ENCODE peak calls at places on chromosomes 11 and 22, in six cellular contexts. G is AML-193, D is MV-4-11, K is NCI-H1048, E is brain pericyte, R is putamen. W is an unnamed sample.
A peak's percentile ranks its signal among the peaks of the same experiment; 100 is the strongest.

GRCh38 chr22:33099593-33099992 is 41.4 kb upstream of the SYN3 start:
- DNase-seq in G (no peak), R (no peak), D (no peak), K (no peak), E (no peak), W (no peak)

GRCh38 chr11:44380009-44380313 is 70.0 kb upstream of the ALX4 start:
- DNase-seq in K (no peak), D (no peak), R (no peak), G (no peak), E (no peak), W (no peak)

GRCh38 chr11:103326070-103326794 is 217.0 kb downstream of the DYNC2H1 start:
- DNase-seq in D (peak; percentile 79), K (no peak), R (peak; percentile 42), E (peak; percentile 58), G (peak; percentile 80), W (no peak)

GRCh38 chr11:116471608-116472007 is 301.2 kb downstream of the BUD13 start:
- DNase-seq in E (no peak), R (no peak), K (no peak), D (no peak), G (no peak), W (no peak)

GRCh38 chr11:72222106-72222891 is 2.3 kb upstream of the INPPL1 start:
- DNase-seq in D (peak; percentile 37), K (no peak), E (no peak), R (no peak), G (no peak), W (peak; percentile 39)

GRCh38 chr22:49735411-49736311 is 92.0 kb downstream of the BRD1 start:
- DNase-seq in R (no peak), D (no peak), G (no peak), K (peak; percentile 27), E (no peak), W (no peak)

GRCh38 chr11:117908261-117908895 is 20.8 kb downstream of the TMPRSS13 start:
- DNase-seq in G (no peak), D (peak; percentile 8), R (no peak), E (no peak), K (no peak), W (no peak)

GRCh38 chr22:38271927-38272372 is 860 bp downstream of the TMEM184B start:
- DNase-seq in E (no peak), R (no peak), G (no peak), K (no peak), D (no peak), W (peak; percentile 67)

GRCh38 chr11:116499396-116500001 is 273.3 kb downstream of the BUD13 start:
- DNase-seq in R (no peak), K (peak; percentile 34), D (peak; percentile 59), E (no peak), G (peak; percentile 36), W (peak; percentile 76)

GRCh38 chr22:42990131-42990838 is 24.7 kb downstream of the PACSIN2 start:
- DNase-seq in K (no peak), G (no peak), R (no peak), D (peak; percentile 64), E (no peak), W (no peak)

GRCh38 chr11:112470355-112470754 is 209.7 kb upstream of the PLET1 start:
- DNase-seq in K (no peak), D (no peak), G (no peak), R (no peak), E (no peak), W (no peak)

GRCh38 chr11:6613496-6613895 is 1.5 kb upstream of the TAF10 start:
- DNase-seq in G (no peak), E (no peak), K (no peak), D (no peak), R (no peak), W (no peak)

GRCh38 chr11:32466279-32466915 is 31.1 kb upstream of the WT1 start:
- DNase-seq in D (peak; percentile 41), G (no peak), K (no peak), E (no peak), R (no peak), W (no peak)

GRCh38 chr22:36027960-36028645 is 521 bp downstream of the RBFOX2 start:
- DNase-seq in E (no peak), K (no peak), R (no peak), G (no peak), D (no peak), W (no peak)

GRCh38 chr22:19817561-19818263 is 37.0 kb downstream of the GNB1L start:
- DNase-seq in E (no peak), R (no peak), D (no peak), K (no peak), G (no peak), W (no peak)

GRCh38 chr11:10317281-10317755 is 12.4 kb downstream of the ADM start:
- DNase-seq in E (no peak), K (no peak), D (no peak), R (no peak), G (no peak), W (no peak)

GRCh38 chr11:82790723-82791487 is 57.2 kb upstream of the FAM181B start:
- DNase-seq in E (no peak), R (no peak), K (no peak), D (peak; percentile 59), G (no peak), W (no peak)

GRCh38 chr11:46260161-46260560 is 17.3 kb upstream of the CREB3L1 start:
- DNase-seq in D (no peak), K (no peak), G (no peak), R (no peak), E (no peak), W (no peak)

GRCh38 chr22:46047841-46048595 is 71.1 kb upstream of the WNT7B start:
- DNase-seq in K (no peak), G (peak; percentile 70), D (peak; percentile 28), E (no peak), R (peak; percentile 48), W (no peak)

GRCh38 chr11:10058356-10058755 is 235.7 kb downstream of the SBF2 start:
- DNase-seq in E (no peak), D (no peak), R (no peak), G (no peak), K (no peak), W (no peak)

GRCh38 chr11:27716850-27717249 is 16.6 kb upstream of the BDNF start:
- DNase-seq in G (no peak), D (no peak), R (no peak), K (no peak), E (no peak), W (no peak)

GRCh38 chr11:1936781-1937615 is 10.1 kb upstream of the MRPL23 start:
- DNase-seq in R (no peak), G (no peak), K (no peak), D (no peak), E (no peak), W (peak; percentile 41)

GRCh38 chr11:129703846-129704245 is 111.8 kb upstream of the TMEM45B start:
- DNase-seq in D (no peak), K (no peak), R (no peak), G (no peak), E (no peak), W (no peak)

GRCh38 chr22:33451851-33452469 is 393.8 kb upstream of the SYN3 start:
- DNase-seq in K (no peak), D (no peak), R (no peak), E (no peak), G (no peak), W (no peak)

GRCh38 chr11:27934830-27935145 is 173.2 kb downstream of the KIF18A start:
- DNase-seq in D (no peak), G (no peak), E (peak; percentile 36), K (no peak), R (no peak), W (no peak)

GRCh38 chr22:39251762-39252460 is 7.1 kb upstream of the PDGFB start:
- DNase-seq in R (no peak), D (no peak), E (no peak), G (no peak), K (no peak), W (no peak)

GRCh38 chr11:8265681-8266241 is 2.1 kb upstream of the LMO1 start:
- DNase-seq in E (no peak), R (no peak), K (no peak), G (no peak), D (no peak), W (no peak)

GRCh38 chr11:131041331-131042040 is 125.2 kb upstream of the SNX19 start:
- DNase-seq in D (no peak), E (no peak), G (no peak), R (no peak), K (no peak), W (no peak)

GRCh38 chr11:104221455-104221854 is 57.5 kb upstream of the PDGFD start:
- DNase-seq in R (no peak), D (no peak), K (no peak), G (no peak), E (no peak), W (no peak)

GRCh38 chr22:45319319-45319675 is 9.6 kb downstream of the FAM118A start:
- DNase-seq in D (no peak), E (no peak), G (no peak), R (no peak), K (no peak), W (no peak)

GRCh38 chr11:73759520-73760065 is 1.3 kb downstream of the RAB6A start:
- DNase-seq in E (no peak), D (no peak), K (no peak), R (peak; percentile 18), G (no peak), W (no peak)

GRCh38 chr11:117037952-117038350 is 60.3 kb downstream of the SIK3 start:
- DNase-seq in E (no peak), G (no peak), K (no peak), D (no peak), R (no peak), W (no peak)

GRCh38 chr22:39332441-39333064 is 13.1 kb upstream of the RPL3 start:
- DNase-seq in D (no peak), K (no peak), G (no peak), R (no peak), E (no peak), W (no peak)

W was measured in ureter.